ENCODE peak calls at places on chromosomes 7 and 10, in seven cellular contexts. S is lower leg skin, H is progenitor cell of endocrine pancreas, P is right lobe of liver, Z is PC-9, X is body of pancreas, E is HFFc6. K is an unnamed sample.

GRCh38 chr10:77043364-77043763 is 594.2 kb downstream of the KCNMA1 start:
- DNase-seq in E (peak; percentile 17), X (no peak), S (no peak), H (no peak), P (no peak), Z (no peak), K (no peak)

GRCh38 chr7:19144661-19145428 is at the start of gene FERD3L:
- DNase-seq in E (no peak), S (no peak), H (no peak), P (no peak), Z (no peak), X (no peak), K (no peak)

GRCh38 chr7:132255898-132256297 is 320.4 kb downstream of the PLXNA4 start:
- DNase-seq in S (no peak), H (no peak), E (no peak), P (peak; percentile 42), X (peak; percentile 55), Z (no peak), K (no peak)

GRCh38 chr7:155950898-155951553 is 138.8 kb upstream of the SHH start:
- DNase-seq in P (no peak), S (no peak), Z (peak; percentile 11), H (no peak), E (no peak), X (no peak), K (no peak)

GRCh38 chr7:89623018-89623672 is 531.1 kb upstream of the STEAP1 start:
- DNase-seq in Z (peak; percentile 12), X (peak; percentile 58), S (no peak), H (no peak), P (no peak), E (peak; percentile 4), K (peak; percentile 23)

GRCh38 chr7:104198673-104199278 is 9.0 kb downstream of the ORC5 start:
- DNase-seq in H (no peak), P (no peak), Z (no peak), E (no peak), X (no peak), S (no peak), K (no peak)

GRCh38 chr7:124033807-124034753 is 1.2 kb upstream of the TMEM229A start:
- DNase-seq in H (no peak), E (no peak), S (no peak), P (no peak), X (no peak), Z (no peak), K (no peak)

GRCh38 chr7:3149961-3150516 is 106.4 kb upstream of the CARD11 start:
- DNase-seq in S (no peak), E (no peak), H (no peak), Z (no peak), X (no peak), P (no peak), K (no peak)

GRCh38 chr7:144484445-144484844 is 81.0 kb upstream of the NOBOX start:
- DNase-seq in E (no peak), Z (no peak), S (no peak), P (no peak), X (no peak), H (no peak), K (no peak)

GRCh38 chr7:85070967-85071628 is 115.8 kb downstream of the SEMA3D start:
- DNase-seq in P (no peak), S (no peak), H (no peak), E (peak; percentile 29), Z (no peak), X (no peak), K (no peak)

GRCh38 chr10:11164806-11165590 is 147.3 kb downstream of the CELF2 start:
- DNase-seq in E (peak; percentile 61), H (no peak), Z (no peak), S (peak; percentile 92), X (peak; percentile 62), P (peak; percentile 47), K (peak; percentile 82)

GRCh38 chr7:131325179-131325840 is 2.4 kb upstream of the MKLN1 start:
- DNase-seq in P (peak; percentile 32), X (no peak), H (no peak), S (no peak), Z (no peak), E (no peak), K (no peak)

GRCh38 chr7:50660040-50660829 is 95.0 kb upstream of the DDC start:
- DNase-seq in H (no peak), E (no peak), Z (no peak), X (peak; percentile 33), S (peak; percentile 86), P (no peak), K (no peak)

GRCh38 chr7:37031571-37032257 is 307.4 kb upstream of the AOAH start:
- DNase-seq in X (peak; percentile 93), E (peak; percentile 98), S (peak; percentile 88), Z (peak; percentile 82), P (peak; percentile 39), H (no peak), K (no peak)

GRCh38 chr7:110119883-110120581 is 970.9 kb upstream of the LRRN3 start:
- DNase-seq in H (no peak), Z (peak; percentile 45), X (no peak), E (peak; percentile 30), P (peak; percentile 8), S (no peak), K (no peak)

GRCh38 chr7:41030673-41031072 is 672.2 kb downstream of the INHBA start:
- DNase-seq in S (no peak), P (no peak), Z (no peak), H (no peak), X (no peak), E (no peak), K (no peak)

DNA sequence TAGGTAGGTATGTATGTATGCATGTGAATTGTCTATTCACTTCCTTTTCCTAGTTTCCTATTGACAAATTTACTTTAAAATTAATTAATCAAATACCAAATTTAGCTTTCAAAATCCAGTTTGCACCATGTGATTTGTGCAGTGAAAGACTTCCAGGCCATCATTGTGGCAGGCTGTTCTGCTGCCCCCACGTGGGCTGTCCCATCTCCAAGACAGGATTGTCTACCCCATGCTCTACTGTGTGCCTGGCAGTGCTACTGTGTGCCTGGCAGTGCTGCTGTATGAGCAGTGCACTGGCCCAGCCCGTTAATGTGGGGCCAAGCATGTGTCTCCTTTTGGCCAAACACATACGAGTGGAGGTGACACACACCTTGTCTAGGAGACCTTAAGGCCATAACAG is 374.8 kb downstream of the GFRA1 start:
- DNase-seq in S (no peak), H (no peak), P (no peak), Z (no peak), E (no peak), X (no peak), K (no peak)
- TF ChIP-seq CTCF in S (no peak), H (no peak), P (no peak), Z (no peak), E (no peak), X (no peak), K (no peak)

GRCh38 chr7:11780267-11780666 is 51.7 kb downstream of the THSD7A start:
- DNase-seq in X (no peak), E (no peak), H (no peak), Z (no peak), P (no peak), S (no peak), K (no peak)
- TF ChIP-seq CTCF in X (no peak), E (no peak), H (no peak), Z (no peak), P (no peak), S (no peak), K (no peak)

GRCh38 chr7:22476822-22477221 is 23.2 kb downstream of the STEAP1B start:
- DNase-seq in E (no peak), X (no peak), S (no peak), P (no peak), Z (no peak), H (no peak), K (no peak)

GRCh38 chr7:22468609-22469008 is 31.4 kb downstream of the STEAP1B start:
- DNase-seq in Z (no peak), P (no peak), S (no peak), H (no peak), E (no peak), X (no peak), K (no peak)

GRCh38 chr7:22469371-22470143 is 30.4 kb downstream of the STEAP1B start:
- DNase-seq in E (no peak), H (no peak), P (no peak), Z (no peak), S (no peak), X (no peak), K (no peak)

GRCh38 chr7:22474645-22475044 is 25.3 kb downstream of the STEAP1B start:
- DNase-seq in X (no peak), H (no peak), S (no peak), E (no peak), Z (no peak), P (no peak), K (no peak)

DNA sequence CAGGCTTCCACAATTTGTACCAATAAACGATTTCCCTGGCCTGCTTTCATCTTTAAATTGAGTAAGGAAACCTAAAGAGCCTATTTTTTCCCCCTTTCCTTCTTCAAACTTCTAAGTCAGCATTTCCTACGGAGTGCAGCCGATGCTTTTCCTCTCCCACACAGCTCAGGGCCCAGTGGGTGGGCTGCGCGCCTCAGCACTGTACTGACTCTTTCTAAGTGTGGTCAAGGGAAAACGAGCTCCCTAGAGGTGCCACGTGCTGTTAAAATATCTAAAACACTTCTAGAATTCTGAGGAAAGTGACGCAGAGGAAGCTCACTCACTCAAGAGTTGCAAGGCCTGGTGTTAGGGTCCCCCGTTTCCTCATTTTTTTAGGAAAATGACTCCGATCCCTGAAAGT is 29.0 kb downstream of the STEAP1B start:
- DNase-seq in P (no peak), Z (no peak), S (no peak), H (no peak), E (no peak), X (no peak), K (no peak)
- TF ChIP-seq CTCF in P (no peak), Z (no peak), S (no peak), H (no peak), E (no peak), X (no peak), K (no peak)

GRCh38 chr7:28957822-28958234 is 302 bp downstream of the TRIL start:
- DNase-seq in P (peak; percentile 22), H (peak; percentile 16), S (peak; percentile 86), Z (no peak), E (no peak), X (no peak), K (peak; percentile 45)

GRCh38 chr7:28955356-28955722 is 2.8 kb downstream of the TRIL start:
- DNase-seq in P (no peak), X (no peak), Z (no peak), S (no peak), H (no peak), E (no peak), K (peak; percentile 19)

GRCh38 chr7:28955723-28956607 is 2.2 kb downstream of the TRIL start:
- DNase-seq in P (peak; percentile 87), S (peak; percentile 94), Z (no peak), E (no peak), X (peak; percentile 90), H (peak; percentile 72), K (peak; percentile 66)

GRCh38 chr7:28957064-28957821 is 887 bp downstream of the TRIL start:
- DNase-seq in Z (no peak), S (no peak), H (peak; percentile 15), X (peak; percentile 12), P (no peak), E (no peak), K (peak; percentile 43)

DNA sequence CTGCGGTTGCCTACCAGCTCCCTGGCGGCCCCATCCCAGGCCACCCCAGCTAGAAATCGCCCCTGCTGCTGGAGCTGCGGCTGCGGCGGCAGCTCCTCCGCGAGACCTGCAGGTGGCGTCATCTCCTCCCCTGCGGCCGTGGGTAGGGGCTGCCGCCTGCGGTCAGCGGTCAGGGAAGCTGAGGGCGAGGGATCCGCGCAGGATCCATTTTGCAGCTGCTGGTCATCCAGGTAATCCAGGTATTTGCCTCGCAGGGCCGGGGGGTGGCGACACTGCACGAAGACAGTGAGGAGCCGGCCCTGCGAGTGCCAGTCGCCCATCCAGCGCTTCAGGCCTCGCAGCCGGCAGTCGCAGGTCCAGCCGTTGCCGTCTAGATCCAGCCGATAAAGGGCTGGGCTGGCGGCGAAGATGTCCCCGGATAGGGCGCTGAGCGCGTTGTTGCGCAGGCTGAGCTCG is 1.5 kb downstream of the TRIL start:
- DNase-seq in S (peak; percentile 92), Z (no peak), E (no peak), H (peak; percentile 77), P (peak; percentile 67), X (peak; percentile 77), K (peak; percentile 78)
- TF ChIP-seq CTCF in S (no peak), Z (no peak), E (peak; percentile 67), H (peak; percentile 69), P (peak; percentile 60), X (peak; percentile 61), K (peak; percentile 3)

K was measured in GM13977.